ENCODE peak calls at places on chromosome 19, in four cellular contexts. N is stimulated activated CD4-positive, alpha-beta T cell treated with anti-CD3 and anti-CD28 coated beads, Interleukin-1b, Interleukin-23, amount 100 ng/mL, for 24 hours; W is progenitor cell of endocrine pancreas; F is activated effector memory CD4-positive, alpha-beta T cell treated with Interleukin-2 at 50 U/mL for 16 hours. D is an unnamed sample.
A peak's percentile ranks its signal among the peaks of the same experiment; 100 is the strongest.

GRCh38 chr19:10568444-10568825 is 344 bp downstream of the CDKN2D start:
- DNase-seq in F (no peak), N (peak; percentile 41), W (no peak), D (no peak)

GRCh38 chr19:35730326-35730725 is 11.9 kb downstream of the IGFLR1 start:
- DNase-seq in N (no peak), W (no peak), F (no peak), D (no peak)

GRCh38 chr19:47152632-47153031 is 22.0 kb downstream of the SAE1 start:
- DNase-seq in W (no peak), F (no peak), N (no peak), D (no peak)

GRCh38 chr19:56765107-56765506 is 75.4 kb downstream of the PEG3 start:
- DNase-seq in F (no peak), N (no peak), W (no peak), D (no peak)

GRCh38 chr19:7680606-7681335 is at the start of gene TRAPPC5:
- DNase-seq in W (peak; percentile 87), N (peak; percentile 78), F (peak; percentile 83), D (no peak)

GRCh38 chr19:43781630-43782310 is 997 bp upstream of the KCNN4 start:
- DNase-seq in W (no peak), F (no peak), N (no peak), D (no peak)

GRCh38 chr19:18898081-18898532 is 2.1 kb upstream of the CERS1 start:
- DNase-seq in N (no peak), W (no peak), F (no peak), D (no peak)

GRCh38 chr19:10388957-10389356 is 8.6 kb upstream of the TYK2 start:
- DNase-seq in F (peak; percentile 60), N (peak; percentile 73), W (peak; percentile 87), D (peak; percentile 81)

GRCh38 chr19:12668937-12669271 is 2.3 kb downstream of the WDR83 start:
- DNase-seq in W (no peak), F (peak; percentile 31), N (peak; percentile 40), D (no peak)

GRCh38 chr19:47758433-47758784 is 13.1 kb downstream of the NOP53 start:
- DNase-seq in F (no peak), N (no peak), W (no peak), D (no peak)

GRCh38 chr19:39825093-39825463 is 8.9 kb downstream of the DYRK1B start:
- DNase-seq in W (no peak), N (no peak), F (no peak), D (no peak)